ENCODE peak calls at places on chromosomes 4 and X, in ten cellular contexts. D is CD4-positive, alpha-beta T cell; F is RWPE2; C is B cell; O is fibroblast of the aortic adventitia; J is lower leg skin; S is MCF 10A; L is coronary artery; V is LNCaP clone FGC; Y is suprapubic skin. M is an unnamed sample.

GRCh38 chr4:8516996-8517550 is 63.1 kb upstream of the GPR78 start:
- DNase-seq in C (no peak), F (peak; percentile 32), J (no peak), V (no peak), D (no peak), L (no peak), Y (no peak), S (no peak), O (no peak), M (no peak)

GRCh38 chr4:30808266-30808665 is 88.1 kb downstream of the PCDH7 start:
- DNase-seq in C (no peak), O (no peak), D (no peak), L (no peak), F (no peak), S (no peak), V (no peak), J (no peak), Y (no peak), M (no peak)

GRCh38 chrX:617401-617800 is 13.2 kb upstream of the SHOX start:
- DNase-seq in S (no peak), D (no peak), V (no peak), F (no peak), O (no peak), J (peak; percentile 20), Y (no peak), C (no peak), L (no peak), M (no peak)

GRCh38 chrX:129523076-129524055 is at the start of gene SMARCA1:
- DNase-seq in C (peak; percentile 22), Y (peak; percentile 66), L (peak; percentile 75), J (peak; percentile 85), D (peak; percentile 8), V (no peak), F (peak; percentile 26), O (peak; percentile 63), S (no peak), M (peak; percentile 26)

GRCh38 chr4:47032405-47033106 is 1.2 kb downstream of the GABRB1 start:
- DNase-seq in L (peak; percentile 83), S (peak; percentile 25), O (peak; percentile 35), D (no peak), C (peak; percentile 27), V (no peak), Y (no peak), J (peak; percentile 84), F (peak; percentile 38), M (no peak)

GRCh38 chrX:65689377-65689776 is 21.9 kb downstream of the MSN start:
- DNase-seq in Y (no peak), V (no peak), C (no peak), O (no peak), S (no peak), J (no peak), D (no peak), L (no peak), F (no peak), M (no peak)

GRCh38 chr4:153222162-153222789 is 18.0 kb downstream of the TRIM2 start:
- DNase-seq in L (peak; percentile 78), F (no peak), J (peak; percentile 89), V (no peak), O (peak; percentile 84), Y (peak; percentile 83), D (no peak), S (peak; percentile 80), C (peak; percentile 52), M (peak; percentile 82)

GRCh38 chr4:106315476-106315967 is 487 bp downstream of the TBCK start:
- DNase-seq in O (peak; percentile 32), D (no peak), Y (no peak), C (peak; percentile 52), V (peak; percentile 46), S (peak; percentile 54), F (peak; percentile 71), J (no peak), L (no peak), M (peak; percentile 36)

GRCh38 chr4:13881880-13882279 is 254.4 kb upstream of the BOD1L1 start:
- DNase-seq in Y (no peak), L (no peak), S (no peak), C (no peak), O (peak; percentile 58), V (no peak), J (no peak), F (no peak), D (no peak), M (no peak)

GRCh38 chr4:122450847-122451246 is 5.7 kb downstream of the IL2 start:
- DNase-seq in F (no peak), O (peak; percentile 8), Y (no peak), S (peak; percentile 62), D (no peak), J (no peak), V (peak; percentile 4), L (no peak), C (no peak), M (peak; percentile 46)

GRCh38 chrX:68199062-68199848 is 234.0 kb downstream of the OPHN1 start:
- DNase-seq in C (no peak), Y (no peak), D (no peak), S (peak; percentile 8), V (no peak), F (no peak), J (no peak), L (no peak), O (no peak), M (no peak)

GRCh38 chrX:71365356-71365875 is 741 bp upstream of the TAF1 start:
- DNase-seq in V (no peak), J (no peak), O (no peak), D (no peak), Y (no peak), F (no peak), S (no peak), C (no peak), L (no peak), M (no peak)

GRCh38 chr4:165060938-165061337 is 7.3 kb downstream of the TRIM75 start:
- DNase-seq in C (no peak), Y (no peak), L (no peak), S (peak; percentile 18), O (no peak), D (no peak), J (no peak), F (no peak), V (no peak), M (no peak)

GRCh38 chrX:2587146-2587545 is 86.4 kb upstream of the DHRSX start:
- DNase-seq in D (no peak), Y (no peak), J (no peak), V (no peak), F (no peak), L (no peak), O (no peak), S (no peak), C (no peak), M (no peak)

GRCh38 chrX:111823068-111823467 is 52.9 kb upstream of the TRPC5OS start:
- DNase-seq in V (no peak), S (peak; percentile 14), J (no peak), L (no peak), Y (no peak), F (no peak), C (no peak), D (no peak), O (no peak), M (no peak)

DNA sequence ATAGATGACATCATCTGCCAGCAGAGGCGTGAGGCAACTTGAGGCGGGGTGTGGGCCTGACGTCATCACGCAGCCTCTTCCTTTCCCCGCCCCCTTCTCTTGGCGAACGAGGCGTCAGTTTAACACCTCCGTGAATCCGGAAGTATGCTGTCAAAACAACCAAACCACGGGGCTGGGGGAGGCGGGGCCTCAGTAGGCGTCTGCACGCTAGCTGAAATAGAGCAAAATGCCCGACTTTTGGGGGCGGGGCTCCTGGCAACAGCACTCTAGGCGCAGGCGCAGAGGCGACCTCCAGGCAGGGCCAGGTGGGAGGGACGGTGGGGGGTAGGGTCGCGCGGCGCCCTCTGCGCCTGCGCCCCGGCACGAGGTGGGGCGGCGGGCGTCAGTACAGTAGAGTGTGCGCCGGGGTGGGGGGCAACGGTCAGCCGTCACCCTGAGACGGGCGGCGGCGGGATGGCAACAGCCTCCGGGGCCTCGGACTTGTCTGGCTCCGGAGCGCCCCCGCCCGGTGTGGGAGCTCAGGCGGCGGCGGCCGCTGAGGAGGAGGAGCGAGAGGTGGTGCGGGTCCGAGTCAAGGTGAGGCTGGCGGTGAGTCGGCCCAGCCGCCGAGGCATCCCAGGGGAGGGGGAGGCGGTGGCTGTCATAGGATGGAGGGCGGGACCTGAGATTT is at the start of gene TBC1D25:
- DNase-seq in V (peak; percentile 93), F (peak; percentile 95), O (peak; percentile 97), J (peak; percentile 99), D (peak; percentile 99), C (peak; percentile 96), L (peak; percentile 96), Y (peak; percentile 97), S (peak; percentile 96), M (peak; percentile 95)
- TF ChIP-seq CTCF in V (peak; percentile 30), F (peak; percentile 42), O (peak; percentile 33), J (no peak), D (peak; percentile 30), C (peak; percentile 50), L (no peak), Y (peak; percentile 38), S (peak; percentile 42), M (peak; percentile 70)

DNA sequence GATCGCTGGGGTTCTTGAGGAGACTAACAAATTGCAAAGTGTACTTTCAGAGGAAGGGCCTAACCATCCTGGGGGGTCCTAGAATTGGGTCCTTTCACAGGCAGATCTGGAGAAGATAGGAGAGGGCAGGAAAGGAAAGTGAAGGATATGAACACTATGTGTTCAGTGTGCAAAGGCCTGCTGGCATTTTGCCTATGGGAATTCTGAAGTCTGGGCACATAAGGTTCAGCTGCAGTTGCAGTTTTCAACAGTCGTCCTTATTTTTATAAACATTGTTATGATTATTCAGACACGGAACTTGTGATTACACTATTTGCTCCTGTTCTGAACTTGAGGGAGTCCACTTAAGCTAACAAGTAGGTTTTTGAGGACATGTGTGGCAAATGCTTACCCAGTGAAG is 1.3 kb upstream of the SLC25A5 start:
- DNase-seq in F (no peak), D (no peak), L (no peak), S (no peak), V (no peak), C (no peak), Y (no peak), O (no peak), J (no peak), M (no peak)
- TF ChIP-seq CTCF in F (no peak), D (no peak), L (no peak), S (no peak), V (no peak), C (no peak), Y (no peak), O (no peak), J (no peak), M (no peak)

GRCh38 chrX:6644411-6644810 is 109.5 kb upstream of the VCX3A start:
- DNase-seq in D (no peak), L (no peak), S (no peak), J (no peak), V (no peak), C (no peak), F (no peak), O (no peak), Y (no peak), M (no peak)
- TF ChIP-seq CTCF in D (no peak), L (no peak), S (no peak), J (no peak), V (no peak), C (no peak), F (peak; percentile 14), O (peak; percentile 31), Y (no peak), M (peak; percentile 43)

DNA sequence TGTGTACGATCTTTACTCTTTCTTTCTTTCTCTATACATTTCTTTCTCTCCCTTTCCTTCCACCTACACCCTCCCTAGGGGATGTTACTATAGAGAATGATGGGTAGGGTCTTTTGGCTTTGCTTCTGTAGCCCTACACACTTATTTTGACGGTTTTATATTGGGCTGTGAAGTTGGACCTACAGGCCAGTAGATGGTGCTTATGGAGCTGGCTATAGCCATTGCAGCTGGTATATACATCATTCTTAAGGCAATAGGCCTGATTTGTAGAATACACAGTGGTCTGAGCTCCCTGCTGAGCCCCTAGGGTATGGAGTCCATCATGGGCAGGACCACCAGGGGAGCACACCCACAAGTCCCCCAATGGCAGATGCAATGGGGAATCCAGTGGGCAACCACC is 1869.7 kb downstream of the STIM2 start:
- DNase-seq in S (no peak), D (no peak), Y (no peak), V (no peak), F (no peak), O (peak; percentile 10), J (no peak), C (no peak), L (no peak), M (peak; percentile 17)
- TF ChIP-seq CTCF in S (no peak), D (no peak), Y (no peak), V (no peak), F (no peak), O (no peak), J (no peak), C (no peak), L (no peak), M (peak; percentile 64)

M was measured in HFFc6.